ENCODE peak calls at places on chromosomes 5 and 9, in four cellular contexts. J is breast epithelium, N is stomach, R is H1. Y is an unnamed sample.
A peak's percentile ranks its signal among the peaks of the same experiment; 100 is the strongest.

GRCh38 chr9:135489188-135489918 is 9.8 kb downstream of the PPP1R26 start:
- DNase-seq in J (no peak), N (no peak), R (no peak), Y (peak; percentile 35)

GRCh38 chr5:124206540-124206939 is 539.9 kb downstream of the ZNF608 start:
- DNase-seq in J (no peak), N (no peak), R (no peak), Y (no peak)

GRCh38 chr5:102090770-102091169 is 205.3 kb downstream of the SLCO4C1 start:
- DNase-seq in J (no peak), N (no peak), R (no peak), Y (no peak)

GRCh38 chr5:177399903-177400868 is at the start of gene PFN3:
- DNase-seq in J (no peak), N (peak; percentile 43), R (no peak), Y (no peak)

GRCh38 chr9:130045657-130046450 is 2.9 kb upstream of the FNBP1 start:
- DNase-seq in J (no peak), N (no peak), R (no peak), Y (no peak)

GRCh38 chr5:41312478-41313060 is 99.2 kb upstream of the C6 start:
- DNase-seq in J (no peak), N (no peak), R (no peak), Y (no peak)

GRCh38 chr5:16936150-16937022 is at the start of gene MYO10:
- DNase-seq in J (peak; percentile 57), N (peak; percentile 87), R (peak; percentile 94), Y (peak; percentile 86)

GRCh38 chr5:129204525-129204924 is 110.0 kb downstream of the ISOC1 start:
- DNase-seq in J (no peak), N (no peak), R (no peak), Y (no peak)

GRCh38 chr5:172508471-172509404 is 54.4 kb upstream of the SH3PXD2B start:
- DNase-seq in J (no peak), N (no peak), R (peak; percentile 49), Y (peak; percentile 59)

GRCh38 chr5:140344683-140345423 is 1.6 kb downstream of the HBEGF start:
- DNase-seq in J (no peak), N (peak; percentile 53), R (no peak), Y (no peak)

GRCh38 chr5:78533356-78533755 is 115.2 kb downstream of the LHFPL2 start:
- DNase-seq in J (no peak), N (no peak), R (no peak), Y (peak; percentile 26)

GRCh38 chr5:133993563-133993962 is 11.2 kb downstream of the VDAC1 start:
- DNase-seq in J (no peak), N (no peak), R (no peak), Y (no peak)

GRCh38 chr5:133992429-133993151 is 12.2 kb downstream of the VDAC1 start:
- DNase-seq in J (no peak), N (peak; percentile 36), R (no peak), Y (no peak)

GRCh38 chr5:133991171-133991910 is 13.4 kb downstream of the VDAC1 start:
- DNase-seq in J (no peak), N (no peak), R (no peak), Y (no peak)

GRCh38 chr5:133994297-133994989 is 10.3 kb downstream of the VDAC1 start:
- DNase-seq in J (no peak), N (no peak), R (no peak), Y (no peak)

GRCh38 chr5:133993152-133993548 is 11.6 kb downstream of the VDAC1 start:
- DNase-seq in J (no peak), N (no peak), R (no peak), Y (no peak)
- TF ChIP-seq POLR2AphosphoS5 in J (no peak), N (no peak), R (no peak), Y (no peak)

DNA sequence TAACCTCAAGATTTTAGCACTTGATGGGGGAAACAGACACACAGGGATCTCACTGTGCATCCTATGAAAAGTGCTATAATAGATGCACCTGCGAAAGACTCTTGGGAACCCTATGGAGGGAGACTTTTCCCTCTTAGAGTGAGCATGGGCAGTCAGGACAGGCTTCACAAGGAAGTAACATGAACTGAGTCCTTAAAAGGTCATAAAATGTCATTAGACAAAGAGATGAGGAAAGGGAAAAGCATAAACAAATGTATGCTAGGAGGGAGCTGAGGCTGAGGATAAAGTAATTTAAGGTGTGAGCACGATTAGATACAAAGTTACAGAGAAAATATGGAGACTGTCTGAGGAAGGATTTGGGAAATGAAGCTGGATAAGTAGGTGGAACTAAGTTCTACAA is 60.6 kb upstream of the MIER3 start:
- DNase-seq in J (no peak), N (no peak), R (no peak), Y (no peak)
- TF ChIP-seq POLR2AphosphoS5 in J (no peak), N (no peak), R (no peak), Y (no peak)

GRCh38 chr9:73039916-73040263 is 87.0 kb upstream of the ALDH1A1 start:
- DNase-seq in J (no peak), N (no peak), R (no peak), Y (no peak)

GRCh38 chr9:73038089-73038509 is 85.2 kb upstream of the ALDH1A1 start:
- DNase-seq in J (no peak), N (no peak), R (no peak), Y (no peak)

GRCh38 chr9:73037613-73038012 is 84.8 kb upstream of the ALDH1A1 start:
- DNase-seq in J (no peak), N (no peak), R (no peak), Y (no peak)

GRCh38 chr9:73038613-73039012 is 85.8 kb upstream of the ALDH1A1 start:
- DNase-seq in J (peak; percentile 72), N (peak; percentile 29), R (no peak), Y (peak; percentile 84)

GRCh38 chr9:73039253-73039915 is 86.5 kb upstream of the ALDH1A1 start:
- DNase-seq in J (peak; percentile 57), N (no peak), R (no peak), Y (peak; percentile 82)
- TF ChIP-seq POLR2AphosphoS5 in J (no peak), N (peak; percentile 86), R (no peak), Y (peak; percentile 84)

GRCh38 chr9:19495186-19496028 is 86.6 kb downstream of the ACER2 start:
- DNase-seq in J (no peak), N (no peak), R (no peak), Y (no peak)

GRCh38 chr9:19493845-19494244 is 85.0 kb downstream of the ACER2 start:
- DNase-seq in J (no peak), N (no peak), R (no peak), Y (no peak)

GRCh38 chr9:19497276-19497675 is 88.5 kb downstream of the ACER2 start:
- DNase-seq in J (no peak), N (no peak), R (no peak), Y (no peak)

GRCh38 chr9:19496321-19496720 is 87.5 kb downstream of the ACER2 start:
- DNase-seq in J (no peak), N (no peak), R (no peak), Y (no peak)

DNA sequence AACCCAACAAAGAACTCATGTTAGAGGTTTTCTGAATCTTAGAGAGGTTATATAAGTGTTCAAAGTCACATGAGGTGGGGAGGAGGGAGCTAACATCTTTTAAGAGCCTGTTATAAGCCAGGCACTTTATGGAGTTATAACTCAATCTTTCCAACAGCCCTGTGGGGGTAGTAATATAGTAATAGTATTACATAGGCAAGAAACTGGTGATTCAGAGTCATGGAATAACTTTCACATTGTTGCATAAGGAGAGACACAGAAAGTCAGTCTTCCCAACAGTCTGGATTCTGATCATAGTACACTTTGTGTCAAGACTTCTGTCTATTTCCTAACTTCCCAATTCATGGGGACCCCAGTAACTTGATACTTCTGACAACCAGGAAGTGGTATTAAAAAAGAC is 89.2 kb downstream of the ACER2 start:
- DNase-seq in J (no peak), N (no peak), R (no peak), Y (no peak)
- TF ChIP-seq POLR2AphosphoS5 in J (no peak), N (no peak), R (no peak), Y (peak; percentile 26)

DNA sequence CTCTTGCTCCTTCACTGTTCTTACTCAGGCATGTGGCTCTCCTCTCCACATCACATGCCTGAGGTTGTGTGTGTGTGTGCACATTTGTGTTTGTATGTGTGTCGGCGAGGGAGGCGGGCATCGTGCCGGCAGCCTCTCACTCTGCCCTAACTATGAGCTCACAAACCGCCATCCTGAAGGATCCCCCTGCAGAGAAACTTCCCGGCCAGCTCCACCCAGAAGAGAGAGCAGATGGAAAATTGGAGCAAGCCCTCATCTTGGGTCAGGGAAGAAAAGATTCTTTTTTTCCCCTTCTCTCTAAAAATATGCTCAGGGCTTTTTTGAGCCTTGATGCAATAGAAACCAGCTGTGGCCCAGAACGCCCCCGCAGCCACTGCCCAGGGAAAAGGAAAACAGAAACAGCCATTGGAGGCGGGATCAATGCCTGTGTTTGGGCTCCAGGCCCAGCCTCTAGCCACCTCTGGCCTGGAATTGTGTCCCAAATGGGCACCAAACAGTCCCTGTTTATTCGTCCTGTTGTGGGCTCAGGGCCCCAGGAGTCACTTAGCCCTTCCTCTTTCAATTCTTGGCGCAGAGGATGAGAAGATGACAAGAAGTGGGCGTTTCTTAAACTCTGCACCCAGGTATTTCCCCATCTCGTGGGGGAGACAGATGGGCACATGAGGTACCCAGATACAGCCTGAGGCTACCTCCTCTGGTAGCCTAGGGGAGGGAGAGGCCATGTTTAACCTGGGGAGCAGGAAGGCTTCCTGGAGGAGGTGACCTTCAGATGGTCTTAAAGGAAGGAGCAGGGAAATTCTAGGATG is 151.5 kb downstream of the RGS3 start:
- DNase-seq in J (peak; percentile 70), N (no peak), R (no peak), Y (no peak)
- TF ChIP-seq POLR2AphosphoS5 in J (no peak), N (peak; percentile 25), R (no peak), Y (peak; percentile 37)